ENCODE peak calls at places on chromosomes 5 and 9, in eight cellular contexts. One of them, this sample, is unnamed. For H3K27me3, the result is how much of the 10 kb centered on the place peaks cover.

GRCh38 chr9:124510650-124511425 is 3.6 kb upstream of the NR5A1 start:
- DNase-seq in suprapubic skin: no peak
- DNase-seq in RWPE2: no peak
- DNase-seq in BE2C: no peak
- DNase-seq in IMR-90: peak
- DNase-seq in CD8-positive, alpha-beta memory T cell: no peak
- DNase-seq in stomach: no peak
- DNase-seq in CD4-positive, CD25-positive, alpha-beta regulatory T cell: no peak
- DNase-seq in this sample: no peak

GRCh38 chr5:172931001-172931536 is 28.2 kb upstream of the RPL26L1 start:
- DNase-seq in CD8-positive, alpha-beta memory T cell: no peak
- DNase-seq in CD4-positive, CD25-positive, alpha-beta regulatory T cell: no peak
- DNase-seq in IMR-90: peak
- DNase-seq in stomach: no peak
- DNase-seq in RWPE2: no peak
- DNase-seq in BE2C: peak
- DNase-seq in suprapubic skin: no peak
- DNase-seq in this sample: no peak

GRCh38 chr9:129319076-129319937 is 141.2 kb upstream of the IER5L start:
- DNase-seq in RWPE2: no peak
- DNase-seq in stomach: peak
- DNase-seq in CD8-positive, alpha-beta memory T cell: no peak
- DNase-seq in IMR-90: no peak
- DNase-seq in BE2C: no peak
- DNase-seq in suprapubic skin: peak
- DNase-seq in CD4-positive, CD25-positive, alpha-beta regulatory T cell: no peak
- DNase-seq in this sample: peak

GRCh38 chr5:168106008-168106761 is 185.3 kb upstream of the WWC1 start:
- DNase-seq in IMR-90: peak
- DNase-seq in RWPE2: no peak
- DNase-seq in suprapubic skin: no peak
- DNase-seq in stomach: no peak
- DNase-seq in CD4-positive, CD25-positive, alpha-beta regulatory T cell: no peak
- DNase-seq in CD8-positive, alpha-beta memory T cell: no peak
- DNase-seq in BE2C: no peak
- DNase-seq in this sample: no peak

GRCh38 chr9:123239726-123240125 is 28.7 kb downstream of the STRBP start:
- DNase-seq in IMR-90: no peak
- DNase-seq in RWPE2: no peak
- DNase-seq in BE2C: no peak
- DNase-seq in stomach: no peak
- DNase-seq in CD8-positive, alpha-beta memory T cell: no peak
- DNase-seq in suprapubic skin: no peak
- DNase-seq in CD4-positive, CD25-positive, alpha-beta regulatory T cell: no peak
- DNase-seq in this sample: no peak

GRCh38 chr9:35798658-35799366 is 7.4 kb downstream of the NPR2 start:
- DNase-seq in CD4-positive, CD25-positive, alpha-beta regulatory T cell: no peak
- DNase-seq in CD8-positive, alpha-beta memory T cell: no peak
- DNase-seq in stomach: no peak
- DNase-seq in IMR-90: peak
- DNase-seq in RWPE2: peak
- DNase-seq in suprapubic skin: no peak
- DNase-seq in BE2C: peak
- DNase-seq in this sample: peak

GRCh38 chr5:145697251-145698016 is 137.7 kb downstream of the PRELID2 start:
- DNase-seq in CD4-positive, CD25-positive, alpha-beta regulatory T cell: peak
- DNase-seq in RWPE2: no peak
- DNase-seq in CD8-positive, alpha-beta memory T cell: no peak
- DNase-seq in suprapubic skin: no peak
- DNase-seq in IMR-90: peak
- DNase-seq in stomach: no peak
- DNase-seq in BE2C: peak
- DNase-seq in this sample: peak

GRCh38 chr9:38692707-38693106 is 27.2 kb downstream of the FAM240B start:
- DNase-seq in stomach: no peak
- DNase-seq in CD8-positive, alpha-beta memory T cell: no peak
- DNase-seq in BE2C: no peak
- DNase-seq in RWPE2: no peak
- DNase-seq in suprapubic skin: no peak
- DNase-seq in IMR-90: no peak
- DNase-seq in CD4-positive, CD25-positive, alpha-beta regulatory T cell: no peak
- DNase-seq in this sample: no peak

GRCh38 chr9:94623253-94623652 is 16.1 kb downstream of the FBP1 start:
- DNase-seq in CD8-positive, alpha-beta memory T cell: no peak
- DNase-seq in suprapubic skin: no peak
- DNase-seq in stomach: peak
- DNase-seq in RWPE2: no peak
- DNase-seq in IMR-90: no peak
- DNase-seq in CD4-positive, CD25-positive, alpha-beta regulatory T cell: no peak
- DNase-seq in BE2C: peak
- DNase-seq in this sample: peak

GRCh38 chr5:173547579-173547978 is 68.9 kb downstream of the BOD1 start:
- DNase-seq in RWPE2: no peak
- DNase-seq in suprapubic skin: no peak
- DNase-seq in BE2C: no peak
- DNase-seq in stomach: no peak
- DNase-seq in IMR-90: peak
- DNase-seq in CD8-positive, alpha-beta memory T cell: no peak
- DNase-seq in CD4-positive, CD25-positive, alpha-beta regulatory T cell: no peak
- DNase-seq in this sample: no peak

GRCh38 chr9:111150241-111150640 is 112.0 kb upstream of the LPAR1 start:
- DNase-seq in CD4-positive, CD25-positive, alpha-beta regulatory T cell: no peak
- DNase-seq in stomach: no peak
- DNase-seq in suprapubic skin: no peak
- DNase-seq in IMR-90: no peak
- DNase-seq in BE2C: no peak
- DNase-seq in CD8-positive, alpha-beta memory T cell: no peak
- DNase-seq in RWPE2: no peak
- DNase-seq in this sample: no peak

GRCh38 chr9:95038666-95039065 is 278.8 kb downstream of the FANCC start:
- DNase-seq in CD8-positive, alpha-beta memory T cell: no peak
- DNase-seq in CD4-positive, CD25-positive, alpha-beta regulatory T cell: no peak
- DNase-seq in IMR-90: no peak
- DNase-seq in BE2C: no peak
- DNase-seq in stomach: no peak
- DNase-seq in suprapubic skin: no peak
- DNase-seq in RWPE2: no peak
- DNase-seq in this sample: no peak

GRCh38 chr5:102627311-102627710 is 127.8 kb upstream of the PAM start:
- DNase-seq in CD4-positive, CD25-positive, alpha-beta regulatory T cell: no peak
- DNase-seq in BE2C: no peak
- DNase-seq in stomach: no peak
- DNase-seq in CD8-positive, alpha-beta memory T cell: no peak
- DNase-seq in IMR-90: peak
- DNase-seq in suprapubic skin: no peak
- DNase-seq in RWPE2: no peak
- DNase-seq in this sample: no peak

GRCh38 chr5:136979131-136979530 is 520.0 kb downstream of the SPOCK1 start:
- DNase-seq in suprapubic skin: no peak
- DNase-seq in CD4-positive, CD25-positive, alpha-beta regulatory T cell: no peak
- DNase-seq in RWPE2: no peak
- DNase-seq in BE2C: no peak
- DNase-seq in stomach: no peak
- DNase-seq in IMR-90: peak
- DNase-seq in CD8-positive, alpha-beta memory T cell: no peak
- DNase-seq in this sample: no peak

GRCh38 chr9:33434317-33435105 is 12.9 kb downstream of the AQP3 start:
- DNase-seq in BE2C: no peak
- DNase-seq in RWPE2: no peak
- DNase-seq in CD8-positive, alpha-beta memory T cell: no peak
- DNase-seq in CD4-positive, CD25-positive, alpha-beta regulatory T cell: no peak
- DNase-seq in stomach: no peak
- DNase-seq in IMR-90: no peak
- DNase-seq in suprapubic skin: no peak
- DNase-seq in this sample: no peak

GRCh38 chr9:9791621-9792020 is 821.2 kb downstream of the PTPRD start:
- DNase-seq in RWPE2: no peak
- DNase-seq in suprapubic skin: no peak
- DNase-seq in IMR-90: no peak
- DNase-seq in CD4-positive, CD25-positive, alpha-beta regulatory T cell: no peak
- DNase-seq in stomach: no peak
- DNase-seq in CD8-positive, alpha-beta memory T cell: no peak
- DNase-seq in BE2C: no peak
- DNase-seq in this sample: no peak

GRCh38 chr9:135983745-135984710 is 22.9 kb upstream of the UBAC1 start:
- DNase-seq in IMR-90: no peak
- DNase-seq in RWPE2: no peak
- DNase-seq in CD8-positive, alpha-beta memory T cell: no peak
- DNase-seq in CD4-positive, CD25-positive, alpha-beta regulatory T cell: no peak
- DNase-seq in stomach: no peak
- DNase-seq in BE2C: no peak
- DNase-seq in suprapubic skin: no peak
- DNase-seq in this sample: no peak
- H3K4me3 ChIP-seq in IMR-90: no peak
- H3K4me3 ChIP-seq in RWPE2: no peak
- H3K4me3 ChIP-seq in CD8-positive, alpha-beta memory T cell: no peak
- H3K4me3 ChIP-seq in CD4-positive, CD25-positive, alpha-beta regulatory T cell: no peak
- H3K4me3 ChIP-seq in stomach: no peak
- H3K4me3 ChIP-seq in BE2C: peak
- H3K4me3 ChIP-seq in suprapubic skin: no peak
- H3K4me3 ChIP-seq in this sample: no peak

GRCh38 chr9:76905984-76906861 is at the start of gene PRUNE2:
- DNase-seq in RWPE2: peak
- DNase-seq in CD4-positive, CD25-positive, alpha-beta regulatory T cell: no peak
- DNase-seq in BE2C: peak
- DNase-seq in suprapubic skin: no peak
- DNase-seq in stomach: peak
- DNase-seq in IMR-90: peak
- DNase-seq in CD8-positive, alpha-beta memory T cell: no peak
- DNase-seq in this sample: peak

GRCh38 chr9:76912631-76913275 is 6.8 kb upstream of the PRUNE2 start:
- DNase-seq in CD4-positive, CD25-positive, alpha-beta regulatory T cell: no peak
- DNase-seq in stomach: no peak
- DNase-seq in CD8-positive, alpha-beta memory T cell: no peak
- DNase-seq in suprapubic skin: no peak
- DNase-seq in IMR-90: peak
- DNase-seq in RWPE2: no peak
- DNase-seq in BE2C: peak
- DNase-seq in this sample: no peak

GRCh38 chr9:76911971-76912370 is 6.1 kb upstream of the PRUNE2 start:
- DNase-seq in IMR-90: no peak
- DNase-seq in RWPE2: no peak
- DNase-seq in CD8-positive, alpha-beta memory T cell: no peak
- DNase-seq in BE2C: no peak
- DNase-seq in stomach: no peak
- DNase-seq in CD4-positive, CD25-positive, alpha-beta regulatory T cell: no peak
- DNase-seq in suprapubic skin: no peak
- DNase-seq in this sample: no peak

GRCh38 chr9:76913467-76913866 is 7.6 kb upstream of the PRUNE2 start:
- DNase-seq in CD8-positive, alpha-beta memory T cell: no peak
- DNase-seq in stomach: no peak
- DNase-seq in CD4-positive, CD25-positive, alpha-beta regulatory T cell: no peak
- DNase-seq in RWPE2: no peak
- DNase-seq in IMR-90: no peak
- DNase-seq in suprapubic skin: no peak
- DNase-seq in BE2C: no peak
- DNase-seq in this sample: no peak

DNA sequence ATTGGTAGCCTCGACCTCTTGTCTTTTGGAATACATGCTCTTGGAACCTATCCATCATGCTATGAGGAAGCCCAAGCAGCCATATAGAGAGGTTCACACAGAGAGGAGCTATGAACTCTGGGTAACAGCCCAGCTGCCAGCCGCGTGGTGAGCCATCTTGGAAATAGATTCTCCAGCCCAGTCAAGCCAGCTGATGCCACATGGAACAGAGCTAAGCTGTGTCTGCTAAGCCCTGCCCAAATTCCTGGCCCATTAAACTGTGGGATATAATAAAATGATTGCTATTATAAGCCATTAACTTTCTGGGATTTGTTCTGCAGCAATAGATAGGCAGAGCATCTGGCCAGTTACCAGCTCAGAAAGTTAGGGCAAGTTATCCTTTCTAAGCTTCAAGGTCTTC is 4.9 kb upstream of the PRUNE2 start:
- DNase-seq in CD4-positive, CD25-positive, alpha-beta regulatory T cell: no peak
- DNase-seq in suprapubic skin: no peak
- DNase-seq in CD8-positive, alpha-beta memory T cell: no peak
- DNase-seq in stomach: no peak
- DNase-seq in RWPE2: no peak
- DNase-seq in BE2C: peak
- DNase-seq in IMR-90: no peak
- DNase-seq in this sample: no peak
- H3K27me3 ChIP-seq in CD4-positive, CD25-positive, alpha-beta regulatory T cell: under half
- H3K27me3 ChIP-seq in suprapubic skin: under half
- H3K27me3 ChIP-seq in CD8-positive, alpha-beta memory T cell: under half
- H3K27me3 ChIP-seq in stomach: under half
- H3K27me3 ChIP-seq in RWPE2: under half
- H3K27me3 ChIP-seq in BE2C: under half
- H3K27me3 ChIP-seq in IMR-90: under half
- H3K27me3 ChIP-seq in this sample: under half

GRCh38 chr5:7395432-7396168 is at the start of gene ADCY2:
- DNase-seq in RWPE2: no peak
- DNase-seq in BE2C: no peak
- DNase-seq in IMR-90: no peak
- DNase-seq in CD8-positive, alpha-beta memory T cell: no peak
- DNase-seq in suprapubic skin: no peak
- DNase-seq in stomach: no peak
- DNase-seq in CD4-positive, CD25-positive, alpha-beta regulatory T cell: no peak
- DNase-seq in this sample: peak
- H3K4me3 ChIP-seq in RWPE2: peak
- H3K4me3 ChIP-seq in BE2C: no peak
- H3K4me3 ChIP-seq in IMR-90: no peak
- H3K4me3 ChIP-seq in CD8-positive, alpha-beta memory T cell: no peak
- H3K4me3 ChIP-seq in suprapubic skin: peak
- H3K4me3 ChIP-seq in stomach: peak
- H3K4me3 ChIP-seq in CD4-positive, CD25-positive, alpha-beta regulatory T cell: no peak
- H3K4me3 ChIP-seq in this sample: peak

DNA sequence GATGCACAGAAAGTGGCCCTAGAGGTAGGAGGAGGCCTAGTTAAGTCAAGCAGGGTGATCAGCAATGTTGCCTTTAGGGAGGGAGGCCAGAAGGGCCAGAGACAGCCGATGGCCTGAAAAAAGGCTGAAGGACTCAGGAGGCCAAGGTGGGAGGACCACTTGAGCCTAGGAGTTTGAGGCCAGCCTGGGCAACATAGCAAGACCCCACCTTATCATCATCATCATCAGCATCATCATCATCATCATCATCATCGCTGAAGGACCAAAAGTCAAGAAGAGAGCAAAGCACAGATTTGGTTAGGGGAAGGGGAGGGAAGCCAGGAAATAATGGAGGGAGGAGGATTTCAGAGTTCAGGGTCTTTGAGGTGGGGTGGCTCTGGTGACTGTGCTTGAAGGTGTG is 74.3 kb downstream of the RALGPS1 start:
- DNase-seq in suprapubic skin: no peak
- DNase-seq in IMR-90: no peak
- DNase-seq in CD4-positive, CD25-positive, alpha-beta regulatory T cell: no peak
- DNase-seq in stomach: no peak
- DNase-seq in CD8-positive, alpha-beta memory T cell: no peak
- DNase-seq in BE2C: no peak
- DNase-seq in RWPE2: no peak
- DNase-seq in this sample: no peak
- H3K27me3 ChIP-seq in suprapubic skin: under half
- H3K27me3 ChIP-seq in IMR-90: under half
- H3K27me3 ChIP-seq in CD4-positive, CD25-positive, alpha-beta regulatory T cell: under half
- H3K27me3 ChIP-seq in stomach: under half
- H3K27me3 ChIP-seq in CD8-positive, alpha-beta memory T cell: under half
- H3K27me3 ChIP-seq in BE2C: under half
- H3K27me3 ChIP-seq in RWPE2: under half
- H3K27me3 ChIP-seq in this sample: under half